ENCODE peak calls at places on chromosomes 7 and 10, in seven cellular contexts. E, I, B, C, Q, M and S are unnamed samples.

GRCh38 chr7:116097365-116098009 is 66.9 kb upstream of the TFEC start:
- DNase-seq in E (peak), I (no peak), B (no peak), C (no peak), Q (no peak), M (peak), S (peak)

GRCh38 chr10:107687702-107688101 is 523.2 kb upstream of the SORCS1 start:
- DNase-seq in E (no peak), I (no peak), B (no peak), C (no peak), Q (no peak), M (no peak), S (no peak)

GRCh38 chr7:8217200-8218068 is 44.5 kb downstream of the ICA1 start:
- DNase-seq in E (peak), I (peak), B (peak), C (peak), Q (no peak), M (peak), S (peak)

GRCh38 chr10:124294811-124295770 is 123.6 kb downstream of the OAT start:
- DNase-seq in E (no peak), I (no peak), B (no peak), C (no peak), Q (no peak), M (no peak), S (no peak)

GRCh38 chr7:111255576-111255975 is 164.6 kb downstream of the LRRN3 start:
- DNase-seq in E (no peak), I (no peak), B (no peak), C (no peak), Q (no peak), M (no peak), S (peak)

GRCh38 chr7:79319369-79319768 is 134.1 kb downstream of the MAGI2 start:
- DNase-seq in E (no peak), I (no peak), B (no peak), C (no peak), Q (no peak), M (no peak), S (no peak)

GRCh38 chr10:63434866-63435854 is 30.6 kb downstream of the JMJD1C start:
- DNase-seq in E (no peak), I (no peak), B (no peak), C (no peak), Q (no peak), M (no peak), S (peak)

GRCh38 chr10:43304687-43305333 is 37.9 kb upstream of the RASGEF1A start:
- DNase-seq in E (peak), I (peak), B (no peak), C (no peak), Q (no peak), M (peak), S (peak)

DNA sequence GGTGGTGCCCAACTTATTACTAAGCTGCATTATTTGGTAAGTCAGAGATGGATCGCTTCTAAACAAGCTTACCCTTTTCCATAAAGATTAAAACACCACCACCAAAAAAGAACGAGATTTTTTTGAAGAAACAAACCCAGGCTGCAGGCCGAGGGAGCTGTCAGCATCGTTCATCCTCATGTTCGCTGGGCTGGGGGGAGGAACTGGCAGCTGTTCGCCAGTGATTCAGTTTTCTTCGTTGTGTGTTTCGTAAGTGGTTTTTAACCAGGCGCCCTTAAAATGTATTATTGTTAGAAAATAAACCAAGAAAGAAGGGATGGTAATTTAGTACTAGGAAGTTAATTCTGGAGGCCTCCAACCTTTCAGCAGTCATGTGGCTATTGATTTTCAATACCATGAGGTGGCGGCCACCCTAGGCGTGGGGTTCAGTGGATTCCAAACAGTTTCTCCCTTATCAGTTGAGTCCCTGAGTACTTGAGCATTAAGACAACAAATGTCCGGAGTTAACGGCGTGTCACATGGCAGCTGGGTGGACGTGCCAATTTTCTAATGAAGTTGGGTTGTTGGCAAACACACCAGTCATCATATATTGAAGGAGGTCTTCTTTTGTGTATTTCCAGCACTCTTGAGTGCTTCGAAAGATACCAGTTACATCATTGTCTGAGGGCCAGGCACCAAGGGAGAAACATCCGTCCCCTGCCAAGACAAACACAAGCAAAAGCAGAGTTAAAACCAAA is 173.2 kb downstream of the EBF3 start:
- DNase-seq in E (no peak), I (no peak), B (no peak), C (no peak), Q (no peak), M (no peak), S (no peak)
- H3K4me3 ChIP-seq in E (no peak), I (no peak), B (no peak), C (no peak), Q (no peak), M (no peak), S (no peak)

DNA sequence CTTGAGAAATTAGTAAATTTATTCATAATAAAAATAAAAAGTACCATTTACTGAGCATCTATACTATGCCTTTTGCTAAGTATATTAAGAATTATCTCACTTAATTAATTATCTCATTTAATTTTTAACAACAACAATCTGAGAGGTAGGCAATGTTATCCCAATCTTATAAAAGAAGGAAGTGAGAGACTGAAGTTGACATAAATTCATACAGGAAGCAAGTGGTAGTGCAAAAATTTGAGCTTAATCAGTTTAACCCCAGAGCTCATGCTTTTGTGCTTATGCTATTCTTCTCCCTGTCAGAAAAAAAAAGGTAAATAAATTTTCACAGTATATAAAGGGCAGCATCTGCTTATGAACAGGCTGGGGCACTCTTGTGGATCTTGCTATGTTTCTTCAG is 2.7 kb upstream of the LIPF start:
- DNase-seq in E (no peak), I (no peak), B (no peak), C (no peak), Q (no peak), M (no peak), S (no peak)
- H3K4me2 ChIP-seq in E (no peak), I (no peak), B (no peak), C (no peak), Q (no peak), M (no peak), S (no peak)

GRCh38 chr10:109454691-109455090 is 468.6 kb downstream of the XPNPEP1 start:
- DNase-seq in E (no peak), I (no peak), B (no peak), C (no peak), Q (no peak), M (no peak), S (no peak)

GRCh38 chr10:109456566-109457361 is 466.5 kb downstream of the XPNPEP1 start:
- DNase-seq in E (no peak), I (peak), B (no peak), C (no peak), Q (no peak), M (no peak), S (no peak)

GRCh38 chr10:109450702-109451101 is 472.6 kb downstream of the XPNPEP1 start:
- DNase-seq in E (no peak), I (no peak), B (no peak), C (no peak), Q (no peak), M (no peak), S (no peak)

DNA sequence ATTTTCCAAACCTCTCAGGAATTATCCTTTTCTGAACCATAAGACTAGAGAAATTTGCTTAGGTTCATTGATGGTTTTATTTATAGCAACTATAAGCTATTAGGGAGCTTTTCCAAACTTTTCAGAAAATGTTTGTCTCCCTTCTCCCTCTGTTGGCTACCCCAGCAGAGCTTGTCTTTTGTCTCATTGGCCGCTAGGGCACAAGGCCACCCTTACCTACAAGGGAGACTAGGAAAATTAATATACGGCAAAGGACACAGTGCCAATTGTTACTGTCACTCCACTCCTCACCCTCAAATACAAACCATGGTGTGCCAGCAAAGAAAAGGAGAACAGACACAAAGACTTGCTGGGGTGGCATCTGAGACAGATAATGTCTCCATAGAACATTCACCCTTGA is 471.4 kb downstream of the XPNPEP1 start:
- DNase-seq in E (no peak), I (no peak), B (no peak), C (no peak), Q (no peak), M (no peak), S (no peak)
- TF ChIP-seq CTCF in E (no peak), I (peak), B (no peak), C (no peak), Q (peak), M (no peak), S (no peak)

GRCh38 chr7:27110977-27111752 is 8.7 kb upstream of the HOXA2 start:
- DNase-seq in E (no peak), I (peak), B (no peak), C (no peak), Q (no peak), M (peak), S (peak)
- H3K4me3 ChIP-seq in E (no peak), I (peak), B (no peak), C (no peak), Q (peak), M (peak), S (no peak)

GRCh38 chr7:50714851-50715250 is 67.8 kb downstream of the GRB10 start:
- DNase-seq in E (no peak), I (no peak), B (no peak), C (no peak), Q (no peak), M (peak), S (no peak)

GRCh38 chr7:50713357-50713965 is 69.2 kb downstream of the GRB10 start:
- DNase-seq in E (no peak), I (no peak), B (no peak), C (no peak), Q (no peak), M (no peak), S (no peak)

GRCh38 chr7:50710441-50711154 is 72.1 kb downstream of the GRB10 start:
- DNase-seq in E (no peak), I (no peak), B (no peak), C (no peak), Q (no peak), M (no peak), S (no peak)

GRCh38 chr7:50711271-50712175 is 71.2 kb downstream of the GRB10 start:
- DNase-seq in E (no peak), I (no peak), B (no peak), C (no peak), Q (no peak), M (peak), S (peak)

DNA sequence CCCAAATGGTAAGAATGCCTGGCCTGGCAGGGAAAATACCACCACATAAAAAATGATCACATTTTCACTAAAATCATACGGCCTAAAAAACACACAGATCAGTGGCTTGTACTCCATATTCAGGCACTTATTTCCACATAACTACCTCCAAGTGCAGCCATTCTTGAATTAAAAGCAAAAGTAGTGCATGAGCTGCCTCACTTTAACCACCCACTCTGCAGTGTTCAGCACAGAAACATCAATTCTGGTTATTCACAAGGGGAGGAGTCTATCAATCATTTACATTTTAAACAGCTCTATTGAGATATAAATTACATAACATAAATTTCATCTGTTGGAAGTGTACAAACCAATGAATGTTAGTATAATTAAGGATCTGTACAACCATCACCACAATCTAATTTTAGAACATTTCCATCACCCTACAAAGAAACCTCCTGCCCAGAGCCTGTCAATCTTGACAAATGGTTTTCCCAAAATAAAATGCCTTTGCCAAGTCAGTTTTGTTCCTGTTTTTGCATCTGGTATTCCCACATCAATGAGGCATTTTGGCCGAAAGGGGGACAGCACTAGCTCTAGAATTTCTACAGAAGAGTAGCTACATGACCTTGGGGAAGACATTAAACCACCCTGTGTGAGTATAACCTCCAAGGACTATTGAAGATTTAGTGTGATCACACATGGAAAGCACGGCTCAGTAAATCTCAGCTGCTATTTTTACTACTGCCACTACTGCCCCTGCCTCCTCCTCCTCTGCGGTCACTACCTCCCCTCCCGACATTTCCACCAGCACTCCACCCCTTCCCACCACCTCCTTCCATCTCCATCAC is 70.0 kb downstream of the GRB10 start:
- DNase-seq in E (no peak), I (no peak), B (no peak), C (no peak), Q (no peak), M (no peak), S (peak)
- H3K4me2 ChIP-seq in E (no peak), I (peak), B (no peak), C (no peak), Q (no peak), M (no peak), S (no peak)

DNA sequence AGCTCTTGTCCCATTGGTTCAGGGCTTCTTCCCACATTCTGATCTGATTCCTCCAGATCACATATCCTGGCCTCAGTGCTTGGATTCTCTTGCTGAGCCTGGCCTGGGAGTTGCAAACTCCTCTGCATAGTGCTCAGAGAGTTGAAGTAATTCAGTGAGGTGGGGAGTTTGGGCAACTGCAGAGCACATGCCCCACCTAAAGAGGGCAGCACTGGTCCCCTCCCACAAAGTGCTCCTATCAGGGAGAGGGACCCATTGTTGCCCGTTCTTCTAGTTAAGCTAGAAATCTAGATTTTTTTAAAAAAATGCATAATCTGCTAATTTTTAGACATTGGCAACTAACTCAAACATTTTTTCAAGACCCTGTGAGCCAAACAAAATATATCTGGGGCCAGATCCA is 45.1 kb downstream of the CHN2 start:
- DNase-seq in E (peak), I (peak), B (no peak), C (no peak), Q (peak), M (no peak), S (no peak)
- TF ChIP-seq CTCF in E (peak), I (peak), B (peak), C (peak), Q (peak), M (peak), S (peak)